ENCODE peak calls at places on chromosomes 5 and 9, in six cellular contexts. One of them, this sample, is unnamed.
A peak's percentile ranks its signal among the peaks of the same experiment; 100 is the strongest.

GRCh38 chr9:127495884-127496555 is 44.7 kb downstream of the LRSAM1 start:
- DNase-seq in activated CD4-positive, CD25-positive, alpha-beta regulatory T cell: no peak
- DNase-seq in islet precursor cell: no peak
- DNase-seq in non-pigmented ciliary epithelial cell: no peak
- DNase-seq in lung microvascular endothelial cell: no peak
- DNase-seq in stimulated activated CD8-positive, alpha-beta memory T cell treated with anti-CD3 and anti-CD28 coated beads, Interleukin-15, amount 100 ng/mL, for 24 hours: no peak
- DNase-seq in this sample: no peak

GRCh38 chr5:150567031-150567680 is 59.2 kb downstream of the NDST1 start:
- DNase-seq in lung microvascular endothelial cell: no peak
- DNase-seq in non-pigmented ciliary epithelial cell: peak; percentile 55
- DNase-seq in activated CD4-positive, CD25-positive, alpha-beta regulatory T cell: no peak
- DNase-seq in stimulated activated CD8-positive, alpha-beta memory T cell treated with anti-CD3 and anti-CD28 coated beads, Interleukin-15, amount 100 ng/mL, for 24 hours: no peak
- DNase-seq in islet precursor cell: no peak
- DNase-seq in this sample: no peak

GRCh38 chr5:55383254-55383653 is 75.5 kb downstream of the MTREX start:
- DNase-seq in activated CD4-positive, CD25-positive, alpha-beta regulatory T cell: no peak
- DNase-seq in islet precursor cell: no peak
- DNase-seq in stimulated activated CD8-positive, alpha-beta memory T cell treated with anti-CD3 and anti-CD28 coated beads, Interleukin-15, amount 100 ng/mL, for 24 hours: no peak
- DNase-seq in lung microvascular endothelial cell: no peak
- DNase-seq in non-pigmented ciliary epithelial cell: no peak
- DNase-seq in this sample: no peak

GRCh38 chr5:132656774-132657355 is 1.1 kb upstream of the IL13 start:
- DNase-seq in non-pigmented ciliary epithelial cell: no peak
- DNase-seq in stimulated activated CD8-positive, alpha-beta memory T cell treated with anti-CD3 and anti-CD28 coated beads, Interleukin-15, amount 100 ng/mL, for 24 hours: no peak
- DNase-seq in islet precursor cell: no peak
- DNase-seq in activated CD4-positive, CD25-positive, alpha-beta regulatory T cell: no peak
- DNase-seq in lung microvascular endothelial cell: no peak
- DNase-seq in this sample: no peak

GRCh38 chr5:107658528-107658927 is 12.2 kb downstream of the EFNA5 start:
- DNase-seq in stimulated activated CD8-positive, alpha-beta memory T cell treated with anti-CD3 and anti-CD28 coated beads, Interleukin-15, amount 100 ng/mL, for 24 hours: no peak
- DNase-seq in islet precursor cell: no peak
- DNase-seq in activated CD4-positive, CD25-positive, alpha-beta regulatory T cell: no peak
- DNase-seq in lung microvascular endothelial cell: no peak
- DNase-seq in non-pigmented ciliary epithelial cell: no peak
- DNase-seq in this sample: no peak

GRCh38 chr5:10921176-10921575 is 160.1 kb upstream of the DAP start:
- DNase-seq in islet precursor cell: no peak
- DNase-seq in lung microvascular endothelial cell: no peak
- DNase-seq in non-pigmented ciliary epithelial cell: no peak
- DNase-seq in activated CD4-positive, CD25-positive, alpha-beta regulatory T cell: no peak
- DNase-seq in stimulated activated CD8-positive, alpha-beta memory T cell treated with anti-CD3 and anti-CD28 coated beads, Interleukin-15, amount 100 ng/mL, for 24 hours: no peak
- DNase-seq in this sample: no peak

GRCh38 chr5:123035950-123036390 is 555 bp downstream of the PPIC start:
- DNase-seq in islet precursor cell: peak; percentile 88
- DNase-seq in activated CD4-positive, CD25-positive, alpha-beta regulatory T cell: no peak
- DNase-seq in non-pigmented ciliary epithelial cell: no peak
- DNase-seq in stimulated activated CD8-positive, alpha-beta memory T cell treated with anti-CD3 and anti-CD28 coated beads, Interleukin-15, amount 100 ng/mL, for 24 hours: no peak
- DNase-seq in lung microvascular endothelial cell: peak; percentile 45
- DNase-seq in this sample: peak; percentile 11

GRCh38 chr5:175124251-175124813 is 319.6 kb downstream of the DRD1 start:
- DNase-seq in non-pigmented ciliary epithelial cell: no peak
- DNase-seq in activated CD4-positive, CD25-positive, alpha-beta regulatory T cell: no peak
- DNase-seq in stimulated activated CD8-positive, alpha-beta memory T cell treated with anti-CD3 and anti-CD28 coated beads, Interleukin-15, amount 100 ng/mL, for 24 hours: no peak
- DNase-seq in islet precursor cell: no peak
- DNase-seq in lung microvascular endothelial cell: no peak
- DNase-seq in this sample: no peak

GRCh38 chr5:43556857-43557593 is at the start of gene PAIP1:
- DNase-seq in non-pigmented ciliary epithelial cell: no peak
- DNase-seq in activated CD4-positive, CD25-positive, alpha-beta regulatory T cell: peak; percentile 60
- DNase-seq in islet precursor cell: peak; percentile 93
- DNase-seq in lung microvascular endothelial cell: peak; percentile 91
- DNase-seq in stimulated activated CD8-positive, alpha-beta memory T cell treated with anti-CD3 and anti-CD28 coated beads, Interleukin-15, amount 100 ng/mL, for 24 hours: peak; percentile 65
- DNase-seq in this sample: peak; percentile 82

GRCh38 chr5:79420248-79420647 is 93.7 kb downstream of the HOMER1 start:
- DNase-seq in lung microvascular endothelial cell: no peak
- DNase-seq in islet precursor cell: no peak
- DNase-seq in stimulated activated CD8-positive, alpha-beta memory T cell treated with anti-CD3 and anti-CD28 coated beads, Interleukin-15, amount 100 ng/mL, for 24 hours: no peak
- DNase-seq in non-pigmented ciliary epithelial cell: no peak
- DNase-seq in activated CD4-positive, CD25-positive, alpha-beta regulatory T cell: no peak
- DNase-seq in this sample: no peak

GRCh38 chr9:97907051-97907450 is 15.2 kb downstream of the TRMO start:
- DNase-seq in non-pigmented ciliary epithelial cell: no peak
- DNase-seq in lung microvascular endothelial cell: no peak
- DNase-seq in islet precursor cell: no peak
- DNase-seq in activated CD4-positive, CD25-positive, alpha-beta regulatory T cell: no peak
- DNase-seq in stimulated activated CD8-positive, alpha-beta memory T cell treated with anti-CD3 and anti-CD28 coated beads, Interleukin-15, amount 100 ng/mL, for 24 hours: no peak
- DNase-seq in this sample: no peak

GRCh38 chr5:118195215-118195614 is 793.1 kb downstream of the DTWD2 start:
- DNase-seq in islet precursor cell: no peak
- DNase-seq in non-pigmented ciliary epithelial cell: no peak
- DNase-seq in activated CD4-positive, CD25-positive, alpha-beta regulatory T cell: no peak
- DNase-seq in stimulated activated CD8-positive, alpha-beta memory T cell treated with anti-CD3 and anti-CD28 coated beads, Interleukin-15, amount 100 ng/mL, for 24 hours: no peak
- DNase-seq in lung microvascular endothelial cell: no peak
- DNase-seq in this sample: no peak

GRCh38 chr5:136420168-136420916 is 55.0 kb upstream of the TRPC7 start:
- DNase-seq in activated CD4-positive, CD25-positive, alpha-beta regulatory T cell: no peak
- DNase-seq in islet precursor cell: no peak
- DNase-seq in lung microvascular endothelial cell: no peak
- DNase-seq in non-pigmented ciliary epithelial cell: no peak
- DNase-seq in stimulated activated CD8-positive, alpha-beta memory T cell treated with anti-CD3 and anti-CD28 coated beads, Interleukin-15, amount 100 ng/mL, for 24 hours: no peak
- DNase-seq in this sample: no peak

GRCh38 chr9:83630938-83631457 is 8.1 kb downstream of the IDNK start:
- DNase-seq in non-pigmented ciliary epithelial cell: no peak
- DNase-seq in stimulated activated CD8-positive, alpha-beta memory T cell treated with anti-CD3 and anti-CD28 coated beads, Interleukin-15, amount 100 ng/mL, for 24 hours: no peak
- DNase-seq in islet precursor cell: peak; percentile 73
- DNase-seq in lung microvascular endothelial cell: no peak
- DNase-seq in activated CD4-positive, CD25-positive, alpha-beta regulatory T cell: no peak
- DNase-seq in this sample: no peak

This sample was measured in Ammon's horn.